ENCODE peak calls at places on chromosomes 3 and 15, in four cellular contexts. One of them, this sample, is unnamed. For H3K36me3 and H3K27me3, the result is how much of the 10 kb centered on the place peaks cover.

GRCh38 chr15:38650384-38650783 is 85.8 kb upstream of the RASGRP1 start:
- DNase-seq in cardiac muscle cell: no peak
- DNase-seq in esophagus squamous epithelium: no peak
- DNase-seq in small intestine: no peak
- DNase-seq in this sample: no peak

GRCh38 chr3:49158108-49158709 is 7.9 kb downstream of the CCDC71 start:
- DNase-seq in cardiac muscle cell: peak
- DNase-seq in small intestine: peak
- DNase-seq in esophagus squamous epithelium: no peak
- DNase-seq in this sample: peak

GRCh38 chr15:64982472-64982871 is 7.2 kb downstream of the SPG21 start:
- DNase-seq in small intestine: no peak
- DNase-seq in esophagus squamous epithelium: no peak
- DNase-seq in cardiac muscle cell: no peak
- DNase-seq in this sample: no peak

GRCh38 chr3:63809607-63810006 is 9.5 kb upstream of the C3orf49 start:
- DNase-seq in small intestine: no peak
- DNase-seq in cardiac muscle cell: no peak
- DNase-seq in esophagus squamous epithelium: no peak
- DNase-seq in this sample: no peak

GRCh38 chr3:181941250-181941649 is 229.5 kb downstream of the SOX2 start:
- DNase-seq in esophagus squamous epithelium: no peak
- DNase-seq in cardiac muscle cell: no peak
- DNase-seq in small intestine: no peak
- DNase-seq in this sample: no peak

GRCh38 chr3:177665122-177665808 is 468.0 kb upstream of the TBL1XR1 start:
- DNase-seq in small intestine: no peak
- DNase-seq in cardiac muscle cell: no peak
- DNase-seq in esophagus squamous epithelium: no peak
- DNase-seq in this sample: no peak

GRCh38 chr3:30912304-30912703 is 17.8 kb upstream of the GADL1 start:
- DNase-seq in esophagus squamous epithelium: no peak
- DNase-seq in cardiac muscle cell: no peak
- DNase-seq in small intestine: no peak
- DNase-seq in this sample: no peak

GRCh38 chr3:177221734-177222133 is 24.5 kb upstream of the TBL1XR1 start:
- DNase-seq in small intestine: no peak
- DNase-seq in cardiac muscle cell: no peak
- DNase-seq in esophagus squamous epithelium: no peak
- DNase-seq in this sample: no peak

GRCh38 chr3:12904951-12905315 is 63.6 kb upstream of the RPL32 start:
- DNase-seq in small intestine: no peak
- DNase-seq in esophagus squamous epithelium: no peak
- DNase-seq in cardiac muscle cell: no peak
- DNase-seq in this sample: no peak

GRCh38 chr3:149258714-149259113 is 37.1 kb upstream of the CP start:
- DNase-seq in esophagus squamous epithelium: no peak
- DNase-seq in cardiac muscle cell: no peak
- DNase-seq in small intestine: no peak
- DNase-seq in this sample: no peak

GRCh38 chr3:129416408-129416807 is 12.0 kb downstream of the EFCAB12 start:
- DNase-seq in esophagus squamous epithelium: no peak
- DNase-seq in cardiac muscle cell: no peak
- DNase-seq in small intestine: no peak
- DNase-seq in this sample: no peak

GRCh38 chr3:49638445-49638844 is 35.7 kb upstream of the APEH start:
- DNase-seq in small intestine: no peak
- DNase-seq in cardiac muscle cell: no peak
- DNase-seq in esophagus squamous epithelium: no peak
- DNase-seq in this sample: no peak

GRCh38 chr3:43862992-43863805 is 172.5 kb downstream of the ABHD5 start:
- DNase-seq in esophagus squamous epithelium: no peak
- DNase-seq in cardiac muscle cell: no peak
- DNase-seq in small intestine: no peak
- DNase-seq in this sample: no peak

GRCh38 chr15:85700767-85701166 is 94.0 kb downstream of the KLHL25 start:
- DNase-seq in cardiac muscle cell: no peak
- DNase-seq in esophagus squamous epithelium: no peak
- DNase-seq in small intestine: no peak
- DNase-seq in this sample: no peak

GRCh38 chr3:182388506-182388905 is 404.8 kb upstream of the ATP11B start:
- DNase-seq in esophagus squamous epithelium: no peak
- DNase-seq in cardiac muscle cell: no peak
- DNase-seq in small intestine: no peak
- DNase-seq in this sample: no peak

GRCh38 chr3:49173792-49174170 is 2.4 kb downstream of the KLHDC8B start:
- DNase-seq in cardiac muscle cell: peak
- DNase-seq in esophagus squamous epithelium: no peak
- DNase-seq in small intestine: no peak
- DNase-seq in this sample: peak

GRCh38 chr15:97012986-97013385 is 682.5 kb downstream of the NR2F2 start:
- DNase-seq in esophagus squamous epithelium: no peak
- DNase-seq in cardiac muscle cell: peak
- DNase-seq in small intestine: no peak
- DNase-seq in this sample: no peak

GRCh38 chr15:30904812-30905211 is 1.1 kb downstream of the FAN1 start:
- DNase-seq in cardiac muscle cell: no peak
- DNase-seq in esophagus squamous epithelium: no peak
- DNase-seq in small intestine: no peak
- DNase-seq in this sample: no peak

GRCh38 chr3:136186330-136186729 is 9.8 kb downstream of the MSL2 start:
- DNase-seq in small intestine: peak
- DNase-seq in esophagus squamous epithelium: no peak
- DNase-seq in cardiac muscle cell: no peak
- DNase-seq in this sample: no peak

GRCh38 chr3:137944593-137944992 is 65.4 kb upstream of the CLDN18 start:
- DNase-seq in esophagus squamous epithelium: no peak
- DNase-seq in small intestine: no peak
- DNase-seq in cardiac muscle cell: no peak
- DNase-seq in this sample: no peak

GRCh38 chr15:78110096-78110495 is 17.7 kb downstream of the SH2D7 start:
- DNase-seq in cardiac muscle cell: no peak
- DNase-seq in esophagus squamous epithelium: no peak
- DNase-seq in small intestine: no peak
- DNase-seq in this sample: no peak

GRCh38 chr3:127959873-127960272 is 44.8 kb downstream of the KBTBD12 start:
- DNase-seq in cardiac muscle cell: peak
- DNase-seq in small intestine: peak
- DNase-seq in esophagus squamous epithelium: no peak
- DNase-seq in this sample: peak

GRCh38 chr3:48404440-48405342 is 25.2 kb downstream of the PLXNB1 start:
- DNase-seq in esophagus squamous epithelium: no peak
- DNase-seq in cardiac muscle cell: no peak
- DNase-seq in small intestine: no peak
- DNase-seq in this sample: peak

GRCh38 chr3:159798951-159799350 is 189.7 kb upstream of the IL12A start:
- DNase-seq in small intestine: no peak
- DNase-seq in cardiac muscle cell: peak
- DNase-seq in esophagus squamous epithelium: no peak
- DNase-seq in this sample: no peak

GRCh38 chr15:64746921-64747320 is 28.5 kb downstream of the RBPMS2 start:
- DNase-seq in cardiac muscle cell: no peak
- DNase-seq in small intestine: no peak
- DNase-seq in esophagus squamous epithelium: no peak
- DNase-seq in this sample: no peak

GRCh38 chr15:29613951-29614382 is 208.3 kb downstream of the TJP1 start:
- DNase-seq in small intestine: peak
- DNase-seq in esophagus squamous epithelium: no peak
- DNase-seq in cardiac muscle cell: no peak
- DNase-seq in this sample: peak

GRCh38 chr15:61556037-61556648 is 327.0 kb upstream of the RORA start:
- DNase-seq in small intestine: no peak
- DNase-seq in cardiac muscle cell: no peak
- DNase-seq in esophagus squamous epithelium: no peak
- DNase-seq in this sample: no peak

GRCh38 chr15:65394936-65395335 is 17.1 kb upstream of the IGDCC3 start:
- DNase-seq in esophagus squamous epithelium: no peak
- DNase-seq in cardiac muscle cell: no peak
- DNase-seq in small intestine: no peak
- DNase-seq in this sample: no peak

GRCh38 chr3:106438916-106439315 is 570.1 kb upstream of the CBLB start:
- DNase-seq in esophagus squamous epithelium: no peak
- DNase-seq in small intestine: no peak
- DNase-seq in cardiac muscle cell: no peak
- DNase-seq in this sample: no peak

GRCh38 chr3:194135806-194136518 is at the start of gene HES1:
- DNase-seq in cardiac muscle cell: peak
- DNase-seq in esophagus squamous epithelium: no peak
- DNase-seq in small intestine: peak
- DNase-seq in this sample: peak

GRCh38 chr3:63746211-63746610 is 72.9 kb upstream of the C3orf49 start:
- DNase-seq in cardiac muscle cell: no peak
- DNase-seq in esophagus squamous epithelium: no peak
- DNase-seq in small intestine: no peak
- DNase-seq in this sample: no peak

GRCh38 chr15:82312611-82313349 is 36.5 kb downstream of the GOLGA6L10 start:
- DNase-seq in small intestine: no peak
- DNase-seq in esophagus squamous epithelium: no peak
- DNase-seq in cardiac muscle cell: no peak
- DNase-seq in this sample: no peak

GRCh38 chr15:89112341-89112971 is 24.2 kb downstream of the ABHD2 start:
- DNase-seq in cardiac muscle cell: no peak
- DNase-seq in small intestine: peak
- DNase-seq in esophagus squamous epithelium: no peak
- DNase-seq in this sample: no peak

GRCh38 chr3:17044844-17045243 is 160.1 kb downstream of the PLCL2 start:
- DNase-seq in esophagus squamous epithelium: no peak
- DNase-seq in cardiac muscle cell: no peak
- DNase-seq in small intestine: no peak
- DNase-seq in this sample: no peak
- H3K36me3 ChIP-seq in esophagus squamous epithelium: under half
- H3K36me3 ChIP-seq in cardiac muscle cell: under half
- H3K36me3 ChIP-seq in small intestine: under half
- H3K36me3 ChIP-seq in this sample: under half

GRCh38 chr15:40847225-40847961 is 3.5 kb downstream of the SPINT1 start:
- DNase-seq in esophagus squamous epithelium: no peak
- DNase-seq in small intestine: peak
- DNase-seq in cardiac muscle cell: peak
- DNase-seq in this sample: peak

GRCh38 chr15:40854161-40854560 is 10.3 kb downstream of the SPINT1 start:
- DNase-seq in cardiac muscle cell: no peak
- DNase-seq in small intestine: no peak
- DNase-seq in esophagus squamous epithelium: no peak
- DNase-seq in this sample: no peak

GRCh38 chr15:40852529-40852928 is 8.7 kb downstream of the SPINT1 start:
- DNase-seq in small intestine: peak
- DNase-seq in esophagus squamous epithelium: no peak
- DNase-seq in cardiac muscle cell: no peak
- DNase-seq in this sample: no peak

GRCh38 chr15:40853241-40853890 is 9.5 kb downstream of the SPINT1 start:
- DNase-seq in small intestine: no peak
- DNase-seq in esophagus squamous epithelium: no peak
- DNase-seq in cardiac muscle cell: no peak
- DNase-seq in this sample: no peak

GRCh38 chr15:40850576-40851112 is 6.8 kb downstream of the SPINT1 start:
- DNase-seq in esophagus squamous epithelium: no peak
- DNase-seq in small intestine: peak
- DNase-seq in cardiac muscle cell: no peak
- DNase-seq in this sample: no peak
- H3K27me3 ChIP-seq in esophagus squamous epithelium: under half
- H3K27me3 ChIP-seq in small intestine: under half
- H3K27me3 ChIP-seq in cardiac muscle cell: under half
- H3K27me3 ChIP-seq in this sample: under half

DNA sequence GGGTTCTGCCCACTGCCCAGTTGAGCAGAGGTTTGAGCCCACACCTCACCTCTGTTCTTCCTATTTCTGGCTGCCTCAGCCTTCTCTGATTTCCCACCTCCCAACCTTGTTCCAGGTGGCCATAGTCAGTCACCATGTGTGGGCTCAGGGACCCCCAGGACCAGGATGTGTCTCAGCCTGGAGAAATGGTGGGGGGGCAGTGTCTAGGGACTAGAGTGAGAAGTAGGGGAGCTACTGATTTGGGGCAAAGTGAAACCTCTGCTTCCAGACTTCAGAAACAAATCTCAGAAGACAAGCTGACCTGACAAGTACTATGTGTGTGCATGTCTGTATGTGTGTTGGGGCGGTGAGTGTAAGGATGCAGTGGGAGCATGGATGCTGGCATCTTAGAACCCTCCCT is 22.9 kb downstream of the SHF start:
- DNase-seq in small intestine: no peak
- DNase-seq in esophagus squamous epithelium: no peak
- DNase-seq in cardiac muscle cell: no peak
- DNase-seq in this sample: no peak
- H3K4me3 ChIP-seq in small intestine: no peak
- H3K4me3 ChIP-seq in esophagus squamous epithelium: no peak
- H3K4me3 ChIP-seq in cardiac muscle cell: no peak
- H3K4me3 ChIP-seq in this sample: no peak

DNA sequence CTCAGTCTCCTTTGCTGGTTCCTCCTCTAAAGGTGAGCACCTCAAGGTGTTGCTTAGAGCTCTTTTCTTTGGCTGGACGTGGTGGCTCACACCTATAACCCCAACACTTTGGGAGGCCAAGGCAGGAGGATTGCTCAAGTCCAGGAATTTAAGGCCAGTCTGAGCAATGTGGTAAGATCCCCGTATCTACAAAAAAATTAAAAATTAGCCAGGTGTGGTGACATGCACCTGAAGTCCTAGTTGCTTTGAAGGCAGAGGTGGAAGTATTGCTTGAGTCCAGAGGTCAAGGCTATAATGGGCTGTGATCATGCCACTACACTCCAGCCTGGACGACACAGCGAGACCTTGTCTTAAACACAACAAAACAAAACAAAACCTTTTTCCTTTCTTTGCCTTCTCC is 28.3 kb downstream of the TOPBP1 start:
- DNase-seq in cardiac muscle cell: no peak
- DNase-seq in small intestine: peak
- DNase-seq in esophagus squamous epithelium: no peak
- DNase-seq in this sample: no peak
- H3K36me3 ChIP-seq in cardiac muscle cell: half or more
- H3K36me3 ChIP-seq in small intestine: under half
- H3K36me3 ChIP-seq in esophagus squamous epithelium: half or more
- H3K36me3 ChIP-seq in this sample: under half

This sample was measured in H7.